ENCODE peak calls at places on chromosome 9, in eight cellular contexts. One of them, this sample, is unnamed.
A peak's percentile ranks its signal among the peaks of the same experiment; 100 is the strongest.

GRCh38 chr9:35797311-35798109 is 6.1 kb downstream of the NPR2 start:
- DNase-seq in colonic mucosa: no peak
- DNase-seq in IMR-90: peak; percentile 18
- DNase-seq in fibroblast of lung: no peak
- DNase-seq in vagina: no peak
- DNase-seq in upper lobe of left lung: no peak
- DNase-seq in neural progenitor cell: no peak
- DNase-seq in astrocyte: peak; percentile 18
- DNase-seq in this sample: no peak

GRCh38 chr9:121394292-121394691 is 24.2 kb upstream of the STOM start:
- DNase-seq in colonic mucosa: no peak
- DNase-seq in IMR-90: peak; percentile 17
- DNase-seq in astrocyte: no peak
- DNase-seq in vagina: no peak
- DNase-seq in neural progenitor cell: no peak
- DNase-seq in upper lobe of left lung: no peak
- DNase-seq in fibroblast of lung: no peak
- DNase-seq in this sample: no peak

GRCh38 chr9:92633879-92634278 is 36.1 kb downstream of the IPPK start:
- DNase-seq in IMR-90: no peak
- DNase-seq in vagina: no peak
- DNase-seq in colonic mucosa: no peak
- DNase-seq in fibroblast of lung: no peak
- DNase-seq in neural progenitor cell: no peak
- DNase-seq in astrocyte: no peak
- DNase-seq in upper lobe of left lung: peak; percentile 41
- DNase-seq in this sample: no peak

GRCh38 chr9:30197954-30198353 is 2186.5 kb upstream of the ACO1 start:
- DNase-seq in colonic mucosa: no peak
- DNase-seq in IMR-90: no peak
- DNase-seq in fibroblast of lung: no peak
- DNase-seq in neural progenitor cell: peak; percentile 14
- DNase-seq in vagina: no peak
- DNase-seq in astrocyte: no peak
- DNase-seq in upper lobe of left lung: no peak
- DNase-seq in this sample: no peak

GRCh38 chr9:69455311-69455710 is 130.3 kb downstream of the ENTREP1 start:
- DNase-seq in fibroblast of lung: no peak
- DNase-seq in neural progenitor cell: no peak
- DNase-seq in colonic mucosa: no peak
- DNase-seq in astrocyte: no peak
- DNase-seq in IMR-90: no peak
- DNase-seq in upper lobe of left lung: no peak
- DNase-seq in vagina: no peak
- DNase-seq in this sample: no peak

GRCh38 chr9:92635760-92636159 is 34.2 kb downstream of the IPPK start:
- DNase-seq in astrocyte: no peak
- DNase-seq in fibroblast of lung: no peak
- DNase-seq in colonic mucosa: no peak
- DNase-seq in vagina: peak; percentile 70
- DNase-seq in IMR-90: no peak
- DNase-seq in upper lobe of left lung: no peak
- DNase-seq in neural progenitor cell: no peak
- DNase-seq in this sample: no peak

GRCh38 chr9:133683494-133684460 is 47.6 kb downstream of the DBH start:
- DNase-seq in upper lobe of left lung: peak; percentile 73
- DNase-seq in fibroblast of lung: no peak
- DNase-seq in colonic mucosa: no peak
- DNase-seq in IMR-90: peak; percentile 4
- DNase-seq in neural progenitor cell: no peak
- DNase-seq in vagina: no peak
- DNase-seq in astrocyte: no peak
- DNase-seq in this sample: no peak

GRCh38 chr9:105191508-105192118 is 52.8 kb upstream of the SLC44A1 start:
- DNase-seq in upper lobe of left lung: no peak
- DNase-seq in fibroblast of lung: peak; percentile 67
- DNase-seq in IMR-90: no peak
- DNase-seq in astrocyte: peak; percentile 77
- DNase-seq in colonic mucosa: no peak
- DNase-seq in neural progenitor cell: no peak
- DNase-seq in vagina: no peak
- DNase-seq in this sample: no peak

GRCh38 chr9:87148391-87149237 is 201.3 kb upstream of the GAS1 start:
- DNase-seq in colonic mucosa: peak; percentile 45
- DNase-seq in upper lobe of left lung: peak; percentile 91
- DNase-seq in neural progenitor cell: peak; percentile 73
- DNase-seq in fibroblast of lung: peak; percentile 72
- DNase-seq in vagina: no peak
- DNase-seq in IMR-90: peak; percentile 75
- DNase-seq in astrocyte: peak; percentile 65
- DNase-seq in this sample: peak; percentile 43

GRCh38 chr9:137550958-137551655 is 572 bp upstream of the MRPL41 start:
- DNase-seq in IMR-90: peak; percentile 44
- DNase-seq in fibroblast of lung: no peak
- DNase-seq in colonic mucosa: no peak
- DNase-seq in vagina: no peak
- DNase-seq in upper lobe of left lung: no peak
- DNase-seq in astrocyte: no peak
- DNase-seq in neural progenitor cell: peak; percentile 97
- DNase-seq in this sample: peak; percentile 36

GRCh38 chr9:34550016-34550680 is 27.4 kb upstream of the ENHO start:
- DNase-seq in IMR-90: no peak
- DNase-seq in upper lobe of left lung: no peak
- DNase-seq in neural progenitor cell: no peak
- DNase-seq in colonic mucosa: no peak
- DNase-seq in astrocyte: no peak
- DNase-seq in vagina: no peak
- DNase-seq in fibroblast of lung: no peak
- DNase-seq in this sample: no peak

GRCh38 chr9:336039-336438 is 121.4 kb downstream of the DOCK8 start:
- DNase-seq in colonic mucosa: no peak
- DNase-seq in vagina: no peak
- DNase-seq in fibroblast of lung: no peak
- DNase-seq in astrocyte: no peak
- DNase-seq in neural progenitor cell: no peak
- DNase-seq in upper lobe of left lung: no peak
- DNase-seq in IMR-90: no peak
- DNase-seq in this sample: no peak

GRCh38 chr9:13963005-13963653 is 350.8 kb downstream of the NFIB start:
- DNase-seq in astrocyte: no peak
- DNase-seq in fibroblast of lung: no peak
- DNase-seq in IMR-90: no peak
- DNase-seq in vagina: no peak
- DNase-seq in upper lobe of left lung: no peak
- DNase-seq in neural progenitor cell: no peak
- DNase-seq in colonic mucosa: no peak
- DNase-seq in this sample: no peak

GRCh38 chr9:13962006-13962405 is 351.9 kb downstream of the NFIB start:
- DNase-seq in astrocyte: no peak
- DNase-seq in fibroblast of lung: peak; percentile 55
- DNase-seq in neural progenitor cell: no peak
- DNase-seq in IMR-90: no peak
- DNase-seq in vagina: no peak
- DNase-seq in colonic mucosa: no peak
- DNase-seq in upper lobe of left lung: no peak
- DNase-seq in this sample: no peak

GRCh38 chr9:13957089-13957488 is 356.9 kb downstream of the NFIB start:
- DNase-seq in colonic mucosa: no peak
- DNase-seq in fibroblast of lung: no peak
- DNase-seq in IMR-90: no peak
- DNase-seq in upper lobe of left lung: no peak
- DNase-seq in neural progenitor cell: no peak
- DNase-seq in vagina: no peak
- DNase-seq in astrocyte: no peak
- DNase-seq in this sample: no peak

GRCh38 chr9:13958672-13959071 is 355.3 kb downstream of the NFIB start:
- DNase-seq in fibroblast of lung: no peak
- DNase-seq in upper lobe of left lung: no peak
- DNase-seq in IMR-90: no peak
- DNase-seq in astrocyte: no peak
- DNase-seq in neural progenitor cell: no peak
- DNase-seq in colonic mucosa: no peak
- DNase-seq in vagina: no peak
- DNase-seq in this sample: no peak

DNA sequence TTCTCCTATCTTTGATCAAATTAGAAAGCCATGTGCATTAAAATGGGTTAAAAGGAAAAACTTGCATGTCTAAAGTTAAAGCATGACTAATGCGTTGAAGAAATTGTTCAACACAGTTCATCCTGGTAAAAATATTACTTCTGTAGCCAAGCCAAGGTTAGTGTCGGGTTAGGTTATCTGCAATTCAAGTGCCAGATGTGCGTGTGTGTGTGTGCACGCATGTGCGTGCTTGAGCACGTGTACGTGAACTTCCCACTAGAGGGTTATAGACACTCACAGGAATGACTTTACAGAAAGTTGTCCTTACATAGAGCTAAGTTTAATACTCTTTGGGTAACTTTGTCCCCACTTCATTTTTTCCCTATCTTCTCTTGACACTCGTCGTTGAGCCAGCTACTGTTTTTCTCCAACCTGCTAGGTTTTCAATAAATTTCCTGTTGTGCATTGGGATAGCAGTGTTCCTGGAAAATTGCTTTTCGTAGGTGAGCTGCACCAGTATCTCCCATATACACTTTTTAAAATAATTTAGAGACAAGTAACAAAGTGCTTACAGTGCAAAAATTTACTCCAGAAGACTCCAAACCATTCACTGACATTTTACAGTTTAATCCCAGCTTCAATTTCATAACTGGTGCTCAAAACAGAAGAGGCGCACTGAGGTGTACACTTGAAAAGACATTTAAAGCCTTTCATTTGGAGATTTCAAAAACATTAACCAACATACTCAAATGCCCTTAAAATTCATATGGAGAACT is 353.8 kb downstream of the NFIB start:
- DNase-seq in IMR-90: no peak
- DNase-seq in fibroblast of lung: no peak
- DNase-seq in vagina: no peak
- DNase-seq in astrocyte: no peak
- DNase-seq in neural progenitor cell: no peak
- DNase-seq in upper lobe of left lung: no peak
- DNase-seq in colonic mucosa: no peak
- DNase-seq in this sample: no peak
- H3K36me3 ChIP-seq in IMR-90: no peaks in the 10 kb centered on the region
- H3K36me3 ChIP-seq in fibroblast of lung: no peaks in the 10 kb centered on the region
- H3K36me3 ChIP-seq in vagina: no peaks in the 10 kb centered on the region
- H3K36me3 ChIP-seq in astrocyte: no peaks in the 10 kb centered on the region
- H3K36me3 ChIP-seq in neural progenitor cell: no peaks in the 10 kb centered on the region
- H3K36me3 ChIP-seq in upper lobe of left lung: no peaks in the 10 kb centered on the region
- H3K36me3 ChIP-seq in colonic mucosa: no peaks in the 10 kb centered on the region
- H3K36me3 ChIP-seq in this sample: no peaks in the 10 kb centered on the region

DNA sequence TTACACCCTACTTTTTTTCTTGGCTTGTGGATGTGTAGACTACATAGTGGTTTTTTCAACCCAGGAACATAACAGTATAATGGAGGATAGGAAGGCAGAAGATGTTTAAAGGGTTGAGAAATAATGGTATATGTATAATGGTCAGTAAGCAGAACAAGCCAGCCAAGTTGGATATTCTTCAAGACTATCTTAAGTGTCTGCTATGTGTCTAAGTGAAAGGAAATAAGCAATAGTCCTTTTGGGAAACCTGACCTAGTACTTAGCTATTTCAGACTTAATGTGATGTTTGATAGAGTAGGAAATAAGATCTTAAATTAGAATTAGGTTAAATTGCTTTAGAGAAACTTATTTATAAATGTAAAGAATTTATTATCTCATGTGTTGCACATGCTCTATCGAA is 85.7 kb downstream of the PTPDC1 start:
- DNase-seq in fibroblast of lung: peak; percentile 39
- DNase-seq in astrocyte: no peak
- DNase-seq in neural progenitor cell: no peak
- DNase-seq in IMR-90: no peak
- DNase-seq in colonic mucosa: no peak
- DNase-seq in vagina: no peak
- DNase-seq in upper lobe of left lung: no peak
- DNase-seq in this sample: no peak
- H3K4me3 ChIP-seq in fibroblast of lung: no peak overlapping the region
- H3K4me3 ChIP-seq in astrocyte: no peak overlapping the region
- H3K4me3 ChIP-seq in neural progenitor cell: no peak overlapping the region
- H3K4me3 ChIP-seq in IMR-90: no peak overlapping the region
- H3K4me3 ChIP-seq in colonic mucosa: no peak overlapping the region
- H3K4me3 ChIP-seq in vagina: no peak overlapping the region
- H3K4me3 ChIP-seq in upper lobe of left lung: no peak overlapping the region
- H3K4me3 ChIP-seq in this sample: no peak overlapping the region

GRCh38 chr9:19465571-19466267 is 56.9 kb downstream of the ACER2 start:
- DNase-seq in colonic mucosa: no peak
- DNase-seq in vagina: no peak
- DNase-seq in upper lobe of left lung: no peak
- DNase-seq in fibroblast of lung: no peak
- DNase-seq in astrocyte: no peak
- DNase-seq in neural progenitor cell: no peak
- DNase-seq in IMR-90: no peak
- DNase-seq in this sample: no peak

GRCh38 chr9:19466268-19466639 is 57.4 kb downstream of the ACER2 start:
- DNase-seq in IMR-90: no peak
- DNase-seq in astrocyte: no peak
- DNase-seq in vagina: no peak
- DNase-seq in colonic mucosa: no peak
- DNase-seq in upper lobe of left lung: no peak
- DNase-seq in fibroblast of lung: no peak
- DNase-seq in neural progenitor cell: no peak
- DNase-seq in this sample: no peak

GRCh38 chr9:19464061-19464763 is 55.4 kb downstream of the ACER2 start:
- DNase-seq in IMR-90: no peak
- DNase-seq in vagina: no peak
- DNase-seq in astrocyte: no peak
- DNase-seq in fibroblast of lung: no peak
- DNase-seq in neural progenitor cell: no peak
- DNase-seq in colonic mucosa: no peak
- DNase-seq in upper lobe of left lung: no peak
- DNase-seq in this sample: no peak

GRCh38 chr9:19461135-19461534 is 52.3 kb downstream of the ACER2 start:
- DNase-seq in IMR-90: no peak
- DNase-seq in vagina: no peak
- DNase-seq in colonic mucosa: no peak
- DNase-seq in fibroblast of lung: no peak
- DNase-seq in upper lobe of left lung: peak; percentile 71
- DNase-seq in neural progenitor cell: no peak
- DNase-seq in astrocyte: no peak
- DNase-seq in this sample: no peak

GRCh38 chr9:19464764-19465570 is 56.2 kb downstream of the ACER2 start:
- DNase-seq in neural progenitor cell: peak; percentile 84
- DNase-seq in vagina: no peak
- DNase-seq in astrocyte: peak; percentile 70
- DNase-seq in colonic mucosa: peak; percentile 70
- DNase-seq in fibroblast of lung: peak; percentile 81
- DNase-seq in upper lobe of left lung: peak; percentile 94
- DNase-seq in IMR-90: peak; percentile 81
- DNase-seq in this sample: peak; percentile 49
- TF ChIP-seq CTCF in neural progenitor cell: peak; percentile 83
- TF ChIP-seq CTCF in vagina: peak; percentile 41
- TF ChIP-seq CTCF in astrocyte: peak; percentile 52
- TF ChIP-seq CTCF in colonic mucosa: peak; percentile 84
- TF ChIP-seq CTCF in fibroblast of lung: peak; percentile 44
- TF ChIP-seq CTCF in upper lobe of left lung: peak; percentile 81
- TF ChIP-seq CTCF in IMR-90: peak; percentile 61
- TF ChIP-seq CTCF in this sample: peak; percentile 59

DNA sequence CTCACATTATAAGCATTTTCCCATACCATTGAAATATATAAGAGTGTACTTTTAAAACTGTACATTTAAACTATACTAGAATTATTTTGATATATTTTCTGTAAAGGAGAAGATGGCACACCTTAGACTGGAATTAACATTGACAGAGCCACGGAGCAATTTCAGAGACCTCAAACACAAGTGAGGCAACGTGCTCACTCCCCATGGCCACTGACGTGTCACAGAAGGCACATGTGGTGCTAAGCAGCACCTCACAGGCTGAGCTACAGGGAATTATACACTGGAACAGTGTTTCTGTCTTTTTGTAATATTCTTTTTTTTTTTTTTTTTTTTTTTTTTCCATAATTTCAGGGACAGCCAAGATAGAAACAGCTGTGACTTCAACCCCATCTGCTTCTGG is 66.5 kb downstream of the NUP214 start:
- DNase-seq in vagina: no peak
- DNase-seq in neural progenitor cell: no peak
- DNase-seq in upper lobe of left lung: no peak
- DNase-seq in colonic mucosa: no peak
- DNase-seq in astrocyte: no peak
- DNase-seq in fibroblast of lung: no peak
- DNase-seq in IMR-90: no peak
- DNase-seq in this sample: no peak
- H3K36me3 ChIP-seq in vagina: no peaks in the 10 kb centered on the region
- H3K36me3 ChIP-seq in neural progenitor cell: peaks cover 5% of the 10 kb centered on the region
- H3K36me3 ChIP-seq in upper lobe of left lung: peaks cover 51% of the 10 kb centered on the region
- H3K36me3 ChIP-seq in colonic mucosa: no peaks in the 10 kb centered on the region
- H3K36me3 ChIP-seq in astrocyte: peaks cover 43% of the 10 kb centered on the region
- H3K36me3 ChIP-seq in fibroblast of lung: peaks cover 2% of the 10 kb centered on the region
- H3K36me3 ChIP-seq in IMR-90: peaks cover 32% of the 10 kb centered on the region
- H3K36me3 ChIP-seq in this sample: peaks cover 7% of the 10 kb centered on the region

This sample was measured in prostate gland.